ENCODE peak calls at places on chromosomes 6 and 20, in nine cellular contexts. One of them, this sample, is unnamed.

GRCh38 chr6:131400054-131400781 is 172.8 kb upstream of the ARG1 start:
- DNase-seq in lower leg skin: no peak
- DNase-seq in sciatic nerve: no peak
- DNase-seq in nephron progenitor cell: no peak
- DNase-seq in WTC11: no peak
- DNase-seq in astrocyte of the spinal cord: peak
- DNase-seq in lung microvascular endothelial cell: no peak
- DNase-seq in M059J: peak
- DNase-seq in amniotic stem cell: peak
- DNase-seq in this sample: peak

GRCh38 chr20:57361517-57361916 is 10.5 kb downstream of the RAE1 start:
- DNase-seq in sciatic nerve: no peak
- DNase-seq in astrocyte of the spinal cord: peak
- DNase-seq in nephron progenitor cell: no peak
- DNase-seq in WTC11: no peak
- DNase-seq in lung microvascular endothelial cell: peak
- DNase-seq in lower leg skin: no peak
- DNase-seq in amniotic stem cell: peak
- DNase-seq in M059J: peak
- DNase-seq in this sample: no peak

GRCh38 chr6:35317483-35318199 is 20.0 kb downstream of the DEF6 start:
- DNase-seq in lung microvascular endothelial cell: peak
- DNase-seq in M059J: no peak
- DNase-seq in astrocyte of the spinal cord: no peak
- DNase-seq in amniotic stem cell: no peak
- DNase-seq in nephron progenitor cell: peak
- DNase-seq in WTC11: no peak
- DNase-seq in sciatic nerve: no peak
- DNase-seq in lower leg skin: no peak
- DNase-seq in this sample: no peak

GRCh38 chr6:101462576-101462975 is 69.1 kb downstream of the GRIK2 start:
- DNase-seq in amniotic stem cell: no peak
- DNase-seq in lung microvascular endothelial cell: no peak
- DNase-seq in sciatic nerve: no peak
- DNase-seq in M059J: no peak
- DNase-seq in astrocyte of the spinal cord: no peak
- DNase-seq in lower leg skin: no peak
- DNase-seq in WTC11: no peak
- DNase-seq in nephron progenitor cell: no peak
- DNase-seq in this sample: no peak

GRCh38 chr6:139539852-139540251 is 165.4 kb upstream of the CITED2 start:
- DNase-seq in lower leg skin: no peak
- DNase-seq in astrocyte of the spinal cord: peak
- DNase-seq in M059J: peak
- DNase-seq in amniotic stem cell: peak
- DNase-seq in lung microvascular endothelial cell: peak
- DNase-seq in sciatic nerve: no peak
- DNase-seq in nephron progenitor cell: no peak
- DNase-seq in WTC11: peak
- DNase-seq in this sample: no peak

GRCh38 chr6:116271309-116271708 is 8.4 kb downstream of the TSPYL1 start:
- DNase-seq in lower leg skin: no peak
- DNase-seq in amniotic stem cell: no peak
- DNase-seq in sciatic nerve: no peak
- DNase-seq in astrocyte of the spinal cord: no peak
- DNase-seq in nephron progenitor cell: no peak
- DNase-seq in M059J: no peak
- DNase-seq in WTC11: no peak
- DNase-seq in lung microvascular endothelial cell: no peak
- DNase-seq in this sample: no peak

GRCh38 chr20:24972341-24972740 is 20.2 kb downstream of the APMAP start:
- DNase-seq in amniotic stem cell: no peak
- DNase-seq in WTC11: no peak
- DNase-seq in M059J: no peak
- DNase-seq in astrocyte of the spinal cord: no peak
- DNase-seq in lower leg skin: peak
- DNase-seq in sciatic nerve: peak
- DNase-seq in nephron progenitor cell: no peak
- DNase-seq in lung microvascular endothelial cell: no peak
- DNase-seq in this sample: no peak

GRCh38 chr6:12328701-12329100 is 38.5 kb downstream of the EDN1 start:
- DNase-seq in sciatic nerve: no peak
- DNase-seq in WTC11: no peak
- DNase-seq in lung microvascular endothelial cell: no peak
- DNase-seq in astrocyte of the spinal cord: no peak
- DNase-seq in amniotic stem cell: no peak
- DNase-seq in M059J: peak
- DNase-seq in lower leg skin: no peak
- DNase-seq in nephron progenitor cell: no peak
- DNase-seq in this sample: no peak